ENCODE peak calls at places on chromosomes 13 and 19, in seven cellular contexts. One of them, this sample, is unnamed.

GRCh38 chr19:48907671-48908070 is 7.6 kb downstream of the NUCB1 start:
- DNase-seq in GM06990: no peak
- DNase-seq in AG08396: no peak
- DNase-seq in HFFc6: no peak
- DNase-seq in cardiac muscle cell: no peak
- DNase-seq in activated CD4-positive, alpha-beta T cell treated with anti-CD3 and anti-CD28 coated beads, Interleukin-2, amount 50 U/mL, for 1 hour: no peak
- DNase-seq in activated CD8-positive, alpha-beta memory T cell treated with anti-CD3 and anti-CD28 coated beads for 4 hours: no peak
- DNase-seq in this sample: no peak

GRCh38 chr13:91133941-91134772 is 213.3 kb upstream of the MIR17HG start:
- DNase-seq in AG08396: peak
- DNase-seq in GM06990: no peak
- DNase-seq in cardiac muscle cell: peak
- DNase-seq in activated CD4-positive, alpha-beta T cell treated with anti-CD3 and anti-CD28 coated beads, Interleukin-2, amount 50 U/mL, for 1 hour: peak
- DNase-seq in activated CD8-positive, alpha-beta memory T cell treated with anti-CD3 and anti-CD28 coated beads for 4 hours: no peak
- DNase-seq in HFFc6: peak
- DNase-seq in this sample: no peak

GRCh38 chr13:42593719-42594012 is 19.7 kb downstream of the TNFSF11 start:
- DNase-seq in activated CD8-positive, alpha-beta memory T cell treated with anti-CD3 and anti-CD28 coated beads for 4 hours: no peak
- DNase-seq in activated CD4-positive, alpha-beta T cell treated with anti-CD3 and anti-CD28 coated beads, Interleukin-2, amount 50 U/mL, for 1 hour: no peak
- DNase-seq in HFFc6: no peak
- DNase-seq in AG08396: no peak
- DNase-seq in cardiac muscle cell: no peak
- DNase-seq in GM06990: no peak
- DNase-seq in this sample: no peak

GRCh38 chr13:76864259-76864658 is 21.9 kb downstream of the KCTD12 start:
- DNase-seq in HFFc6: no peak
- DNase-seq in GM06990: no peak
- DNase-seq in cardiac muscle cell: no peak
- DNase-seq in activated CD4-positive, alpha-beta T cell treated with anti-CD3 and anti-CD28 coated beads, Interleukin-2, amount 50 U/mL, for 1 hour: no peak
- DNase-seq in activated CD8-positive, alpha-beta memory T cell treated with anti-CD3 and anti-CD28 coated beads for 4 hours: no peak
- DNase-seq in AG08396: no peak
- DNase-seq in this sample: no peak

GRCh38 chr19:1087813-1088418 is 7.3 kb downstream of the POLR2E start:
- DNase-seq in activated CD8-positive, alpha-beta memory T cell treated with anti-CD3 and anti-CD28 coated beads for 4 hours: no peak
- DNase-seq in GM06990: peak
- DNase-seq in AG08396: no peak
- DNase-seq in activated CD4-positive, alpha-beta T cell treated with anti-CD3 and anti-CD28 coated beads, Interleukin-2, amount 50 U/mL, for 1 hour: no peak
- DNase-seq in HFFc6: no peak
- DNase-seq in cardiac muscle cell: no peak
- DNase-seq in this sample: no peak

GRCh38 chr19:42250666-42251531 is 4.0 kb downstream of the ERF start:
- DNase-seq in activated CD8-positive, alpha-beta memory T cell treated with anti-CD3 and anti-CD28 coated beads for 4 hours: no peak
- DNase-seq in AG08396: peak
- DNase-seq in cardiac muscle cell: no peak
- DNase-seq in GM06990: no peak
- DNase-seq in activated CD4-positive, alpha-beta T cell treated with anti-CD3 and anti-CD28 coated beads, Interleukin-2, amount 50 U/mL, for 1 hour: no peak
- DNase-seq in HFFc6: no peak
- DNase-seq in this sample: no peak

GRCh38 chr19:2032296-2032941 is 16.9 kb upstream of the BTBD2 start:
- DNase-seq in activated CD4-positive, alpha-beta T cell treated with anti-CD3 and anti-CD28 coated beads, Interleukin-2, amount 50 U/mL, for 1 hour: no peak
- DNase-seq in cardiac muscle cell: no peak
- DNase-seq in AG08396: peak
- DNase-seq in activated CD8-positive, alpha-beta memory T cell treated with anti-CD3 and anti-CD28 coated beads for 4 hours: no peak
- DNase-seq in HFFc6: peak
- DNase-seq in GM06990: no peak
- DNase-seq in this sample: no peak

GRCh38 chr19:43618921-43619261 is 538 bp downstream of the ZNF428 start:
- DNase-seq in HFFc6: no peak
- DNase-seq in AG08396: peak
- DNase-seq in activated CD4-positive, alpha-beta T cell treated with anti-CD3 and anti-CD28 coated beads, Interleukin-2, amount 50 U/mL, for 1 hour: peak
- DNase-seq in cardiac muscle cell: no peak
- DNase-seq in GM06990: no peak
- DNase-seq in activated CD8-positive, alpha-beta memory T cell treated with anti-CD3 and anti-CD28 coated beads for 4 hours: peak
- DNase-seq in this sample: no peak

GRCh38 chr13:47858678-47859050 is 142.4 kb downstream of the SUCLA2 start:
- DNase-seq in activated CD4-positive, alpha-beta T cell treated with anti-CD3 and anti-CD28 coated beads, Interleukin-2, amount 50 U/mL, for 1 hour: no peak
- DNase-seq in activated CD8-positive, alpha-beta memory T cell treated with anti-CD3 and anti-CD28 coated beads for 4 hours: no peak
- DNase-seq in cardiac muscle cell: no peak
- DNase-seq in AG08396: no peak
- DNase-seq in HFFc6: no peak
- DNase-seq in GM06990: no peak
- DNase-seq in this sample: no peak

GRCh38 chr19:44600466-44600865 is 12.9 kb upstream of the IGSF23 start:
- DNase-seq in HFFc6: no peak
- DNase-seq in activated CD4-positive, alpha-beta T cell treated with anti-CD3 and anti-CD28 coated beads, Interleukin-2, amount 50 U/mL, for 1 hour: no peak
- DNase-seq in activated CD8-positive, alpha-beta memory T cell treated with anti-CD3 and anti-CD28 coated beads for 4 hours: no peak
- DNase-seq in AG08396: no peak
- DNase-seq in GM06990: no peak
- DNase-seq in cardiac muscle cell: no peak
- DNase-seq in this sample: no peak

GRCh38 chr19:32460476-32460875 is 54.9 kb downstream of the DPY19L3 start:
- DNase-seq in activated CD4-positive, alpha-beta T cell treated with anti-CD3 and anti-CD28 coated beads, Interleukin-2, amount 50 U/mL, for 1 hour: no peak
- DNase-seq in GM06990: no peak
- DNase-seq in HFFc6: no peak
- DNase-seq in activated CD8-positive, alpha-beta memory T cell treated with anti-CD3 and anti-CD28 coated beads for 4 hours: no peak
- DNase-seq in cardiac muscle cell: no peak
- DNase-seq in AG08396: no peak
- DNase-seq in this sample: no peak

GRCh38 chr13:39601636-39602035 is 1.4 kb downstream of the LHFPL6 start:
- DNase-seq in AG08396: no peak
- DNase-seq in GM06990: no peak
- DNase-seq in cardiac muscle cell: no peak
- DNase-seq in HFFc6: no peak
- DNase-seq in activated CD8-positive, alpha-beta memory T cell treated with anti-CD3 and anti-CD28 coated beads for 4 hours: no peak
- DNase-seq in activated CD4-positive, alpha-beta T cell treated with anti-CD3 and anti-CD28 coated beads, Interleukin-2, amount 50 U/mL, for 1 hour: no peak
- DNase-seq in this sample: no peak

GRCh38 chr19:32692727-32693061 is 1.1 kb downstream of the NUDT19 start:
- DNase-seq in activated CD8-positive, alpha-beta memory T cell treated with anti-CD3 and anti-CD28 coated beads for 4 hours: no peak
- DNase-seq in AG08396: no peak
- DNase-seq in cardiac muscle cell: no peak
- DNase-seq in activated CD4-positive, alpha-beta T cell treated with anti-CD3 and anti-CD28 coated beads, Interleukin-2, amount 50 U/mL, for 1 hour: no peak
- DNase-seq in GM06990: no peak
- DNase-seq in HFFc6: no peak
- DNase-seq in this sample: no peak

GRCh38 chr13:27229642-27230041 is 21.7 kb upstream of the RPL21 start:
- DNase-seq in activated CD8-positive, alpha-beta memory T cell treated with anti-CD3 and anti-CD28 coated beads for 4 hours: no peak
- DNase-seq in HFFc6: no peak
- DNase-seq in AG08396: no peak
- DNase-seq in GM06990: no peak
- DNase-seq in activated CD4-positive, alpha-beta T cell treated with anti-CD3 and anti-CD28 coated beads, Interleukin-2, amount 50 U/mL, for 1 hour: no peak
- DNase-seq in cardiac muscle cell: no peak
- DNase-seq in this sample: no peak

GRCh38 chr19:52637718-52638585 is at the start of gene ZNF83:
- DNase-seq in HFFc6: peak
- DNase-seq in AG08396: peak
- DNase-seq in activated CD4-positive, alpha-beta T cell treated with anti-CD3 and anti-CD28 coated beads, Interleukin-2, amount 50 U/mL, for 1 hour: peak
- DNase-seq in cardiac muscle cell: peak
- DNase-seq in activated CD8-positive, alpha-beta memory T cell treated with anti-CD3 and anti-CD28 coated beads for 4 hours: peak
- DNase-seq in GM06990: peak
- DNase-seq in this sample: peak

GRCh38 chr19:49453757-49454248 is 778 bp downstream of the ALDH16A1 start:
- DNase-seq in GM06990: no peak
- DNase-seq in activated CD4-positive, alpha-beta T cell treated with anti-CD3 and anti-CD28 coated beads, Interleukin-2, amount 50 U/mL, for 1 hour: no peak
- DNase-seq in activated CD8-positive, alpha-beta memory T cell treated with anti-CD3 and anti-CD28 coated beads for 4 hours: no peak
- DNase-seq in HFFc6: no peak
- DNase-seq in AG08396: no peak
- DNase-seq in cardiac muscle cell: no peak
- DNase-seq in this sample: no peak

GRCh38 chr13:70390064-70390463 is 281.8 kb upstream of the KLHL1 start:
- DNase-seq in activated CD4-positive, alpha-beta T cell treated with anti-CD3 and anti-CD28 coated beads, Interleukin-2, amount 50 U/mL, for 1 hour: no peak
- DNase-seq in HFFc6: no peak
- DNase-seq in AG08396: no peak
- DNase-seq in GM06990: no peak
- DNase-seq in cardiac muscle cell: no peak
- DNase-seq in activated CD8-positive, alpha-beta memory T cell treated with anti-CD3 and anti-CD28 coated beads for 4 hours: no peak
- DNase-seq in this sample: no peak

GRCh38 chr19:46834121-46834520 is 16.5 kb downstream of the AP2S1 start:
- DNase-seq in cardiac muscle cell: no peak
- DNase-seq in activated CD8-positive, alpha-beta memory T cell treated with anti-CD3 and anti-CD28 coated beads for 4 hours: no peak
- DNase-seq in HFFc6: no peak
- DNase-seq in AG08396: no peak
- DNase-seq in GM06990: no peak
- DNase-seq in activated CD4-positive, alpha-beta T cell treated with anti-CD3 and anti-CD28 coated beads, Interleukin-2, amount 50 U/mL, for 1 hour: no peak
- DNase-seq in this sample: no peak

GRCh38 chr19:47779524-47780214 is 1.2 kb downstream of the SELENOW start:
- DNase-seq in cardiac muscle cell: peak
- DNase-seq in GM06990: no peak
- DNase-seq in activated CD8-positive, alpha-beta memory T cell treated with anti-CD3 and anti-CD28 coated beads for 4 hours: no peak
- DNase-seq in HFFc6: no peak
- DNase-seq in AG08396: peak
- DNase-seq in activated CD4-positive, alpha-beta T cell treated with anti-CD3 and anti-CD28 coated beads, Interleukin-2, amount 50 U/mL, for 1 hour: no peak
- DNase-seq in this sample: no peak

GRCh38 chr19:3821857-3822364 is 35.7 kb upstream of the MATK start:
- DNase-seq in HFFc6: no peak
- DNase-seq in GM06990: peak
- DNase-seq in activated CD8-positive, alpha-beta memory T cell treated with anti-CD3 and anti-CD28 coated beads for 4 hours: peak
- DNase-seq in activated CD4-positive, alpha-beta T cell treated with anti-CD3 and anti-CD28 coated beads, Interleukin-2, amount 50 U/mL, for 1 hour: peak
- DNase-seq in cardiac muscle cell: peak
- DNase-seq in AG08396: peak
- DNase-seq in this sample: no peak

GRCh38 chr13:58081301-58081820 is 449.8 kb downstream of the PCDH17 start:
- DNase-seq in cardiac muscle cell: no peak
- DNase-seq in AG08396: no peak
- DNase-seq in HFFc6: no peak
- DNase-seq in GM06990: no peak
- DNase-seq in activated CD4-positive, alpha-beta T cell treated with anti-CD3 and anti-CD28 coated beads, Interleukin-2, amount 50 U/mL, for 1 hour: no peak
- DNase-seq in activated CD8-positive, alpha-beta memory T cell treated with anti-CD3 and anti-CD28 coated beads for 4 hours: no peak
- DNase-seq in this sample: no peak

GRCh38 chr13:42996584-42996983 is 4.5 kb upstream of the EPSTI1 start:
- DNase-seq in activated CD4-positive, alpha-beta T cell treated with anti-CD3 and anti-CD28 coated beads, Interleukin-2, amount 50 U/mL, for 1 hour: no peak
- DNase-seq in cardiac muscle cell: no peak
- DNase-seq in activated CD8-positive, alpha-beta memory T cell treated with anti-CD3 and anti-CD28 coated beads for 4 hours: no peak
- DNase-seq in HFFc6: peak
- DNase-seq in AG08396: peak
- DNase-seq in GM06990: peak
- DNase-seq in this sample: no peak

GRCh38 chr19:47110521-47111080 is 3.0 kb downstream of the ZC3H4 start:
- DNase-seq in activated CD8-positive, alpha-beta memory T cell treated with anti-CD3 and anti-CD28 coated beads for 4 hours: peak
- DNase-seq in activated CD4-positive, alpha-beta T cell treated with anti-CD3 and anti-CD28 coated beads, Interleukin-2, amount 50 U/mL, for 1 hour: peak
- DNase-seq in GM06990: no peak
- DNase-seq in cardiac muscle cell: no peak
- DNase-seq in AG08396: no peak
- DNase-seq in HFFc6: no peak
- DNase-seq in this sample: no peak

GRCh38 chr13:49635599-49636433 is 7.5 kb downstream of the ARL11 start:
- DNase-seq in activated CD8-positive, alpha-beta memory T cell treated with anti-CD3 and anti-CD28 coated beads for 4 hours: peak
- DNase-seq in AG08396: no peak
- DNase-seq in HFFc6: no peak
- DNase-seq in GM06990: no peak
- DNase-seq in cardiac muscle cell: peak
- DNase-seq in activated CD4-positive, alpha-beta T cell treated with anti-CD3 and anti-CD28 coated beads, Interleukin-2, amount 50 U/mL, for 1 hour: peak
- DNase-seq in this sample: no peak

GRCh38 chr13:37138169-37138568 is 32.7 kb upstream of the CSNK1A1L start:
- DNase-seq in activated CD8-positive, alpha-beta memory T cell treated with anti-CD3 and anti-CD28 coated beads for 4 hours: no peak
- DNase-seq in GM06990: no peak
- DNase-seq in cardiac muscle cell: no peak
- DNase-seq in HFFc6: no peak
- DNase-seq in AG08396: no peak
- DNase-seq in activated CD4-positive, alpha-beta T cell treated with anti-CD3 and anti-CD28 coated beads, Interleukin-2, amount 50 U/mL, for 1 hour: no peak
- DNase-seq in this sample: no peak

GRCh38 chr19:50155520-50156109 is 7.5 kb downstream of the IZUMO2 start:
- DNase-seq in cardiac muscle cell: no peak
- DNase-seq in HFFc6: no peak
- DNase-seq in GM06990: no peak
- DNase-seq in AG08396: no peak
- DNase-seq in activated CD8-positive, alpha-beta memory T cell treated with anti-CD3 and anti-CD28 coated beads for 4 hours: no peak
- DNase-seq in activated CD4-positive, alpha-beta T cell treated with anti-CD3 and anti-CD28 coated beads, Interleukin-2, amount 50 U/mL, for 1 hour: no peak
- DNase-seq in this sample: no peak

GRCh38 chr13:85497652-85498051 is 301.6 kb downstream of the SLITRK6 start:
- DNase-seq in activated CD4-positive, alpha-beta T cell treated with anti-CD3 and anti-CD28 coated beads, Interleukin-2, amount 50 U/mL, for 1 hour: no peak
- DNase-seq in activated CD8-positive, alpha-beta memory T cell treated with anti-CD3 and anti-CD28 coated beads for 4 hours: no peak
- DNase-seq in GM06990: no peak
- DNase-seq in cardiac muscle cell: no peak
- DNase-seq in AG08396: peak
- DNase-seq in HFFc6: peak
- DNase-seq in this sample: no peak

GRCh38 chr13:97696921-97697320 is 256.6 kb upstream of the IPO5 start:
- DNase-seq in GM06990: no peak
- DNase-seq in AG08396: no peak
- DNase-seq in activated CD4-positive, alpha-beta T cell treated with anti-CD3 and anti-CD28 coated beads, Interleukin-2, amount 50 U/mL, for 1 hour: no peak
- DNase-seq in activated CD8-positive, alpha-beta memory T cell treated with anti-CD3 and anti-CD28 coated beads for 4 hours: no peak
- DNase-seq in HFFc6: no peak
- DNase-seq in cardiac muscle cell: no peak
- DNase-seq in this sample: no peak

GRCh38 chr13:34152409-34152808 is 334.5 kb downstream of the RFC3 start:
- DNase-seq in activated CD4-positive, alpha-beta T cell treated with anti-CD3 and anti-CD28 coated beads, Interleukin-2, amount 50 U/mL, for 1 hour: no peak
- DNase-seq in AG08396: no peak
- DNase-seq in cardiac muscle cell: no peak
- DNase-seq in activated CD8-positive, alpha-beta memory T cell treated with anti-CD3 and anti-CD28 coated beads for 4 hours: no peak
- DNase-seq in GM06990: no peak
- DNase-seq in HFFc6: no peak
- DNase-seq in this sample: no peak

GRCh38 chr19:49502866-49503581 is 6.8 kb downstream of the RPS11 start:
- DNase-seq in activated CD4-positive, alpha-beta T cell treated with anti-CD3 and anti-CD28 coated beads, Interleukin-2, amount 50 U/mL, for 1 hour: peak
- DNase-seq in cardiac muscle cell: peak
- DNase-seq in HFFc6: peak
- DNase-seq in AG08396: peak
- DNase-seq in activated CD8-positive, alpha-beta memory T cell treated with anti-CD3 and anti-CD28 coated beads for 4 hours: no peak
- DNase-seq in GM06990: no peak
- DNase-seq in this sample: no peak

GRCh38 chr13:75135325-75135825 is 346.6 kb downstream of the TBC1D4 start:
- DNase-seq in activated CD8-positive, alpha-beta memory T cell treated with anti-CD3 and anti-CD28 coated beads for 4 hours: no peak
- DNase-seq in HFFc6: peak
- DNase-seq in activated CD4-positive, alpha-beta T cell treated with anti-CD3 and anti-CD28 coated beads, Interleukin-2, amount 50 U/mL, for 1 hour: no peak
- DNase-seq in GM06990: no peak
- DNase-seq in cardiac muscle cell: no peak
- DNase-seq in AG08396: peak
- DNase-seq in this sample: no peak

GRCh38 chr19:55116232-55117062 is 990 bp downstream of the PPP1R12C start:
- DNase-seq in HFFc6: peak
- DNase-seq in GM06990: peak
- DNase-seq in activated CD4-positive, alpha-beta T cell treated with anti-CD3 and anti-CD28 coated beads, Interleukin-2, amount 50 U/mL, for 1 hour: peak
- DNase-seq in activated CD8-positive, alpha-beta memory T cell treated with anti-CD3 and anti-CD28 coated beads for 4 hours: peak
- DNase-seq in cardiac muscle cell: no peak
- DNase-seq in AG08396: peak
- DNase-seq in this sample: no peak

GRCh38 chr19:38262585-38263268 is 1.6 kb upstream of the SPINT2 start:
- DNase-seq in GM06990: no peak
- DNase-seq in activated CD4-positive, alpha-beta T cell treated with anti-CD3 and anti-CD28 coated beads, Interleukin-2, amount 50 U/mL, for 1 hour: no peak
- DNase-seq in cardiac muscle cell: no peak
- DNase-seq in HFFc6: no peak
- DNase-seq in activated CD8-positive, alpha-beta memory T cell treated with anti-CD3 and anti-CD28 coated beads for 4 hours: no peak
- DNase-seq in AG08396: no peak
- DNase-seq in this sample: no peak

GRCh38 chr19:32350492-32350891 is 5.1 kb downstream of the ZNF507 start:
- DNase-seq in HFFc6: no peak
- DNase-seq in AG08396: no peak
- DNase-seq in activated CD8-positive, alpha-beta memory T cell treated with anti-CD3 and anti-CD28 coated beads for 4 hours: no peak
- DNase-seq in cardiac muscle cell: no peak
- DNase-seq in GM06990: no peak
- DNase-seq in activated CD4-positive, alpha-beta T cell treated with anti-CD3 and anti-CD28 coated beads, Interleukin-2, amount 50 U/mL, for 1 hour: no peak
- DNase-seq in this sample: no peak